ENCODE peak calls at places on chromosome 6, in ten cellular contexts. Z is naive thymus-derived CD8-positive, alpha-beta T cell; X is effector memory CD8-positive, alpha-beta T cell; R is midbrain; J is activated naive CD4-positive, alpha-beta T cell treated with anti-CD3 and anti-CD28 coated beads, Interleukin-2, amount 10 ng/mL, durations not matched to agents 7 days and 5 days; U is HFFc6; H is LHCN-M2; N is Daoy; D is neural crest cell; E is ACHN. F is an unnamed sample.

GRCh38 chr6:138250513-138251247 is 32.4 kb upstream of the PBOV1 start:
- DNase-seq in Z (no peak), X (no peak), R (no peak), J (no peak), U (peak), H (no peak), N (peak), D (no peak), E (peak), F (no peak)

GRCh38 chr6:137399949-137400443 is 94.2 kb downstream of the OLIG3 start:
- DNase-seq in Z (no peak), X (no peak), R (no peak), J (no peak), U (no peak), H (no peak), N (no peak), D (no peak), E (no peak), F (peak)

GRCh38 chr6:130452336-130452735 is 86.5 kb downstream of the TMEM200A start:
- DNase-seq in Z (no peak), X (no peak), R (no peak), J (no peak), U (no peak), H (no peak), N (no peak), D (no peak), E (no peak), F (no peak)

GRCh38 chr6:134908906-134909516 is 40.9 kb downstream of the ALDH8A1 start:
- DNase-seq in Z (peak), X (no peak), R (no peak), J (peak), U (peak), H (peak), N (peak), D (no peak), E (peak), F (peak)

GRCh38 chr6:46015119-46015968 is at the start of gene CLIC5:
- DNase-seq in Z (peak), X (peak), R (no peak), J (peak), U (no peak), H (no peak), N (peak), D (peak), E (no peak), F (peak)

GRCh38 chr6:26216886-26217713 is 129.9 kb downstream of the HFE start:
- DNase-seq in Z (no peak), X (peak), R (peak), J (peak), U (peak), H (peak), N (peak), D (peak), E (peak), F (peak)

GRCh38 chr6:20532881-20533280 is 1.4 kb upstream of the CDKAL1 start:
- DNase-seq in Z (no peak), X (no peak), R (no peak), J (no peak), U (no peak), H (no peak), N (no peak), D (no peak), E (no peak), F (no peak)

GRCh38 chr6:142444388-142444787 is 142.6 kb downstream of the ADGRG6 start:
- DNase-seq in Z (no peak), X (no peak), R (no peak), J (no peak), U (no peak), H (peak), N (no peak), D (no peak), E (no peak), F (no peak)

GRCh38 chr6:37954791-37955190 is 135.3 kb downstream of the ZFAND3 start:
- DNase-seq in Z (no peak), X (no peak), R (no peak), J (no peak), U (no peak), H (no peak), N (no peak), D (no peak), E (no peak), F (no peak)

GRCh38 chr6:105981002-105981887 is 104.9 kb upstream of the PRDM1 start:
- DNase-seq in Z (no peak), X (peak), R (no peak), J (peak), U (no peak), H (no peak), N (no peak), D (no peak), E (no peak), F (peak)

GRCh38 chr6:79707621-79708020 is 76.5 kb downstream of the SH3BGRL2 start:
- DNase-seq in Z (no peak), X (no peak), R (no peak), J (no peak), U (no peak), H (no peak), N (no peak), D (no peak), E (no peak), F (no peak)

GRCh38 chr6:15443119-15443518 is 197.2 kb downstream of the JARID2 start:
- DNase-seq in Z (no peak), X (no peak), R (no peak), J (no peak), U (peak), H (peak), N (peak), D (no peak), E (peak), F (no peak)

GRCh38 chr6:164168595-164168994 is 754.1 kb downstream of the QKI start:
- DNase-seq in Z (no peak), X (no peak), R (no peak), J (no peak), U (no peak), H (no peak), N (no peak), D (no peak), E (no peak), F (no peak)

GRCh38 chr6:66896415-66896814 is 1189.4 kb upstream of the EYS start:
- DNase-seq in Z (no peak), X (no peak), R (no peak), J (no peak), U (no peak), H (peak), N (no peak), D (no peak), E (no peak), F (no peak)

GRCh38 chr6:33201147-33201545 is 479 bp downstream of the SLC39A7 start:
- DNase-seq in Z (no peak), X (no peak), R (no peak), J (no peak), U (no peak), H (no peak), N (no peak), D (no peak), E (no peak), F (no peak)

GRCh38 chr6:72941751-72942150 is 283.5 kb downstream of the KHDC1L start:
- DNase-seq in Z (no peak), X (no peak), R (no peak), J (no peak), U (no peak), H (no peak), N (no peak), D (no peak), E (no peak), F (no peak)

GRCh38 chr6:164167873-164168405 is 753.4 kb downstream of the QKI start:
- DNase-seq in Z (no peak), X (no peak), R (peak), J (no peak), U (no peak), H (no peak), N (no peak), D (no peak), E (no peak), F (no peak)

GRCh38 chr6:136521430-136521829 is 28.8 kb downstream of the MAP7 start:
- DNase-seq in Z (no peak), X (no peak), R (no peak), J (no peak), U (no peak), H (no peak), N (no peak), D (no peak), E (no peak), F (no peak)

GRCh38 chr6:47669684-47670515 is 28.5 kb upstream of the ADGRF4 start:
- DNase-seq in Z (no peak), X (no peak), R (peak), J (no peak), U (no peak), H (peak), N (peak), D (no peak), E (peak), F (no peak)

GRCh38 chr6:134035823-134036296 is 16.6 kb downstream of the SLC2A12 start:
- DNase-seq in Z (no peak), X (no peak), R (peak), J (no peak), U (no peak), H (peak), N (peak), D (no peak), E (no peak), F (peak)

GRCh38 chr6:165218816-165219215 is 90.6 kb downstream of the C6orf118 start:
- DNase-seq in Z (no peak), X (no peak), R (no peak), J (no peak), U (no peak), H (peak), N (peak), D (no peak), E (no peak), F (no peak)

GRCh38 chr6:158073776-158074175 is 92.1 kb downstream of the SYNJ2 start:
- DNase-seq in Z (no peak), X (no peak), R (no peak), J (no peak), U (no peak), H (no peak), N (no peak), D (no peak), E (no peak), F (no peak)

GRCh38 chr6:85041376-85041775 is 277.0 kb upstream of the TBX18 start:
- DNase-seq in Z (no peak), X (no peak), R (no peak), J (no peak), U (no peak), H (no peak), N (peak), D (no peak), E (no peak), F (no peak)

GRCh38 chr6:13397359-13398080 is 69.2 kb upstream of the TBC1D7 start:
- DNase-seq in Z (no peak), X (no peak), R (no peak), J (no peak), U (no peak), H (no peak), N (no peak), D (no peak), E (no peak), F (no peak)

F was measured in activated CD8-positive, alpha-beta T cell treated with anti-CD3 and anti-CD28 coated beads for 36 hours.